ENCODE peak calls at places on chromosomes 7 and 10, in six cellular contexts. K is WERI-Rb-1; M is upper lobe of left lung; N is HS-5; A is stimulated activated CD4-positive, alpha-beta T cell treated with anti-CD3 and anti-CD28 coated beads, Interleukin-15, amount 100 ng/mL, for 24 hours; I is T-cell. Y is an unnamed sample.

GRCh38 chr7:158549176-158549833 is 38.3 kb downstream of the PTPRN2 start:
- DNase-seq in K (peak), M (peak), A (no peak), I (no peak), N (no peak), Y (no peak)

GRCh38 chr10:94997763-94998174 is 59.3 kb downstream of the CYP2C9 start:
- DNase-seq in I (no peak), M (no peak), A (no peak), N (no peak), K (no peak), Y (no peak)

GRCh38 chr7:16421333-16422099 is at the start of gene CRPPA:
- DNase-seq in A (peak), I (no peak), N (no peak), K (peak), M (peak), Y (no peak)

GRCh38 chr10:34127676-34128075 is 687.4 kb downstream of the PARD3 start:
- DNase-seq in I (no peak), N (no peak), K (no peak), A (no peak), M (no peak), Y (no peak)

GRCh38 chr7:87767827-87768226 is 108.3 kb downstream of the SLC25A40 start:
- DNase-seq in K (no peak), N (no peak), I (no peak), A (no peak), M (no peak), Y (no peak)

GRCh38 chr7:25383402-25383801 is 155.1 kb upstream of the NPVF start:
- DNase-seq in N (no peak), I (no peak), A (no peak), M (no peak), K (no peak), Y (no peak)

GRCh38 chr10:102462512-102463054 is 11.2 kb upstream of the C10orf95 start:
- DNase-seq in M (no peak), I (no peak), K (peak), N (no peak), A (no peak), Y (no peak)

GRCh38 chr7:47792521-47793121 is 155.6 kb downstream of the PKD1L1 start:
- DNase-seq in I (no peak), K (peak), A (no peak), N (no peak), M (no peak), Y (no peak)

GRCh38 chr7:47288060-47288459 is 293.9 kb downstream of the TNS3 start:
- DNase-seq in A (no peak), N (no peak), K (no peak), I (no peak), M (no peak), Y (no peak)

GRCh38 chr7:135193615-135194081 is 17.7 kb downstream of the WDR91 start:
- DNase-seq in A (no peak), N (no peak), K (no peak), I (no peak), M (no peak), Y (no peak)

GRCh38 chr10:110471566-110472139 is 26.1 kb upstream of the DUSP5 start:
- DNase-seq in I (no peak), K (no peak), M (no peak), N (no peak), A (no peak), Y (peak)

GRCh38 chr10:80453715-80454525 is at the start of gene TSPAN14:
- DNase-seq in I (peak), K (peak), M (peak), N (no peak), A (peak), Y (peak)

GRCh38 chr7:2299131-2299829 is 15.0 kb downstream of the SNX8 start:
- DNase-seq in I (no peak), M (no peak), K (no peak), N (no peak), A (peak), Y (peak)

GRCh38 chr10:56351909-56352630 is 9.0 kb downstream of the ZWINT start:
- DNase-seq in K (no peak), I (no peak), N (no peak), A (no peak), M (no peak), Y (no peak)

GRCh38 chr10:32971536-32972091 is 13.6 kb upstream of the ITGB1 start:
- DNase-seq in M (no peak), N (no peak), K (no peak), A (no peak), I (no peak), Y (no peak)